ENCODE peak calls at places on chromosomes 11 and 22, in five cellular contexts. F, K, J, L and W are unnamed samples. For H3K4me1, the result is how much of the 10 kb centered on the place peaks cover.

GRCh38 chr11:12755510-12755909 is 81.3 kb downstream of the TEAD1 start:
- DNase-seq in F (no peak), K (no peak), J (no peak), L (no peak), W (no peak)

GRCh38 chr11:67646535-67647336 is 3.8 kb downstream of the ACY3 start:
- DNase-seq in F (no peak), L (no peak), K (peak), J (no peak), W (no peak)

GRCh38 chr22:25746012-25746373 is 4.0 kb downstream of the MYO18B start:
- DNase-seq in J (no peak), F (no peak), K (no peak), L (no peak), W (no peak)

GRCh38 chr11:58900479-58901420 is 38.5 kb upstream of the GLYATL1 start:
- DNase-seq in F (peak), K (no peak), J (no peak), L (no peak), W (peak)

GRCh38 chr22:36419177-36419911 is 31.6 kb upstream of the MYH9 start:
- DNase-seq in L (no peak), K (no peak), F (no peak), J (peak), W (peak)

GRCh38 chr22:27876684-27877083 is 42.4 kb downstream of the PITPNB start:
- DNase-seq in L (no peak), F (no peak), J (no peak), K (no peak), W (no peak)

GRCh38 chr22:19879651-19879995 is 24.9 kb upstream of the GNB1L start:
- DNase-seq in K (no peak), L (no peak), F (no peak), J (no peak), W (no peak)

GRCh38 chr11:119384332-119384731 is 2.8 kb upstream of the USP2 start:
- DNase-seq in J (no peak), F (no peak), K (no peak), L (no peak), W (no peak)

GRCh38 chr22:24106385-24107381 is 74.6 kb upstream of the SUSD2 start:
- DNase-seq in K (peak), J (no peak), F (peak), L (no peak), W (no peak)

DNA sequence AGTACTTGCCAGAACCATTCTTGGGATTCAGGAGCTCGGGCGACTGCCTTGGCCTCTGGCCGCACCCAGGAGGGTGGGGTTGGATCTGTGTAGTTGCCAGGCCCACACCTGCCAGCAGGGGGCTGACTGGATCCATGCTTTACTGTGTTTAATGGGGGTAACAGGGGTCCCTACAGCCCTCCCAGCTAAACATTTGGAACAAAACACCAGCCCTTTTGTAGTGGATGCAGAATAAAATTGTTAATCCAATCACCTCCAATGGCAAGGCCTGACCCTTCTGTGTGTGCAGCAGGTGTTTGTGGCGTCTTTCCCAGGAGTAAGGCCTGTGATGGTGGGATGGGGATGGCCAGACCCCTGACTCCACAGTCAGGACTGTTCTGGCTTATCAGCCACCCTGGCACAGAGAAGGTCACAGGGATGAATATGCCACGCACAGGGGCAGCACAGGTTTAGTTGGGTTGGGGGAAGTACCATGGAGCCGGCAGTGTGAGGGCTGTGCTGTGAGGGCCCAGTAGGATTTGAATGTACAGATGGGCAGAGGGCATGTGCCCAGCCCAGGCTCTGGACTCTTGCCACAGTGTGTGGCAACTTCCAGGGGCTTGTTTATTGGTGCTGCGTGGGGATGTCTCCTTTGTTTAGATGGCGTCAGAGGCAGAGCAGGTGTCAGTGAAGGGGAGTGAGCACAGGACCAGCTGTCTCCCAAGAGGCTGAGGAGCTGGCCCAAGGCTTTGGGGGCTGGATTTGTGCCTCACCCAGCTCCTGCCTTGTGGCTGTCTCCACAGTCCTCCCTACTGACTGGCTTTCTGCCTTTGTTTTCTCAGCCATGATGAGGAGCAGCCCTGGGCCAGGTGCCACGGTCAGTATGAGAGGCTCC is 22.2 kb downstream of the SUN2 start:
- DNase-seq in J (peak), F (no peak), K (peak), L (peak), W (peak)
- H3K27ac ChIP-seq in J (peak), F (peak), K (no peak), L (peak), W (peak)

DNA sequence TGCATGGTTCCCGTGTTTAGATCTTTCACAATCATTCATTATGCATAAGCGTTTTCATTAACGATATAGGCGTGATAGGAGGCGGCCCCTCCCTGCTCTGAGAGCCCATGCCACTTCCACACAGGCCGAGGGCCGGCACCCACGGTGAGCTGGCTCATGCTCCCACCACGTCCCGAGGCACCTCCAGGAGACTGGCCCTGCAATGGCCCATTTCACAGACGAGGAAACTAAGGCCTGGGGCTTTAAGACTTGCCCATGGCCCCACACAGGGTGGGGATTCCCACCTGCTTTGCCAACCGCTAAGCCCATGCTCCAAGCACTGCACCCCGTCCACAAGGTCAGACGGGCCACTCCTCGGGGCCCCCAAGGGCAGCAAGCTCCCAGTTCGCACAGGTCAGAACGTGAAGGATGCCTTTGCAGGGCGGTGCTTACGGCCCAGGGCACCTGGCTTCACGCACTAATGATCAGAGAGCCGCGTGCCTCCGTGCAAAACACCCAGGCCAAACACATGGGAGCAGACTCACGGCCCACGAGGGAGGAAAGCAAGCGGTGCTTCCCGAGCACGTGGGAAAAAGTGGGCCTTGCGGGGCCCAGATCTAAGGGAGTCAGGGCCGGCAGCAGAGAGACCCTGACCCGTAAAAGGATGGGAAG is 8.3 kb downstream of the OSBPL5 start:
- DNase-seq in F (no peak), K (peak), L (no peak), J (peak), W (no peak)
- H3K4me1 ChIP-seq in F (under half), K (under half), L (half or more), J (half or more), W (half or more)

DNA sequence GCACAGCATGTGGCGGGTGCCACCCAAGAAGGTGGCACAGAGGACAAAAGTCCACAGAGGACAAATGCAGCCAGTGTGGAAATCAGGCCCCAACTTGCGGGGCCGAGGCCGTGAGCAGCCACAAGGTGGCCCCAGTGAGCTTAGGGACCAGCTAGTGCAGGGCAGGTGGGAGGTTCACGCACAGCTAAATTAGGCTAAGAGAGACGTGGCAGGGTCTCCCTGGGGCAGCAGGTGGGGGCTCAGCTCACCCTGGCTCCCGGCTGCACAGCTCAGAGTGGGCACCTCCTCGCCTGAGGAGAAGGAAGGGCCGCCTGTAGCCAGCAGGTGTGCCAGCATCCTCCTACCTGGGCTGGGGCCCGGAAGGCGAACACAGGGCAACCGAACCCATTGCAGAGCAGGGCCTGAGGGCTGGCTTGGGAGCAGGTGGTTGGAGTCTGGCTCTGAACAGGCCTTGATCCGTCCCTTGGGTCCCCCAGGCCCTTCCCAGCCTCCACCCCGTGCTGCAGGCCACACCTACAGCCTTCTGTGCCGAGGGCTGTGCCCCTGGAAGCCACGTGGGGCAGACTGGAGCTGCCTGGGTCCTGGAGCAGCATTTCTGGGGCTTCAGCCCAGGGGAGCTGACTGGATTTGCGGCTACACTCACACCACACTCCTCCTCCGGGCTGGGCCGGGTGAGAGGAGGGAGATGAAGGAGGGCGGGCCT is 26.1 kb upstream of the CELSR1 start:
- DNase-seq in L (no peak), F (peak), J (peak), K (peak), W (peak)
- H3K4me3 ChIP-seq in L (no peak), F (peak), J (no peak), K (no peak), W (no peak)

DNA sequence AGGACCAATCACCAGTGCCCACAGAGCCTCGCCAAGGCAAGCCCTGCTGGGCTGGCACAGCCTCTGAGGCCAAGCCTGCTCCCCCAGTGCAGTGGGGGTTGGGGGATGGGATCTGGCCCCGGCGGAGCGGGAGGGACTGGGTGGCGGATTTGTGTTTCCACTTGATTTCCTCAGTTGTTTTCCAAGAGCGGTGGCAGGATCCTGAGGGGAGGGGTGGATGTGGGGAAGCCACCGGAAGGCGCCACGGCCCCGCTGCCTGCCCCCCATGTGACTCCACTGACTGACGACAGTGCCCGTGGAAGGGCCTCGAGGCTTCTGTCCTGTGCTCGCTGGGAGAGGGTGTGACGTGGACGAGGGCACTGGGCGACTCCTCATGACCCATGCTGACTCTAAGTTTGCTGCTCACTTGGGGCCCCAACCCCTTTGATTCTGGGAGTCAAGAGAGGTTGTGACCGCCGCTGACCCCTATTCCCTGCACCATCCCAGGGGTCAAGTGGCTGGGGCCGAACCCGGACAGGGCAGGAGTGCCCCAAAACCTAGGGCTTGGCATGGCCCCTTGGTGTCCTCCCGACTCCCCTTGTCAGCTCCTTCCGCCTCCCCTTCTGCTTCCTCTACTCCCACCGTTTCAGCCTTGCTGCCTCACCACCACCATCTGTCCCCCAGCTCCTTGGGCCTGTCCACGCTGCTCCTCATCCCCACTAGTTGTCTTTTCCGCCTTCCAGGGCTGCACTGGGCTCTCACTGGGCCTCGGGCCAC is 23.5 kb upstream of the PICK1 start:
- DNase-seq in J (peak), L (no peak), K (no peak), F (no peak), W (no peak)
- H3K27ac ChIP-seq in J (peak), L (peak), K (peak), F (no peak), W (no peak)

GRCh38 chr22:46115388-46115678 is 35.0 kb upstream of the PPARA start:
- DNase-seq in L (no peak), J (no peak), F (no peak), K (no peak), W (no peak)
- H3K4me1 ChIP-seq in L (half or more), J (half or more), F (under half), K (under half), W (under half)

GRCh38 chr11:35394941-35395340 is 24.4 kb downstream of the SLC1A2 start:
- DNase-seq in K (no peak), L (no peak), J (no peak), F (no peak), W (no peak)

GRCh38 chr11:35389897-35390462 is 29.4 kb downstream of the SLC1A2 start:
- DNase-seq in F (no peak), L (no peak), J (no peak), K (no peak), W (no peak)

GRCh38 chr11:35393093-35393492 is 26.3 kb downstream of the SLC1A2 start:
- DNase-seq in L (no peak), J (no peak), F (no peak), K (no peak), W (no peak)

GRCh38 chr11:35390737-35391682 is 28.3 kb downstream of the SLC1A2 start:
- DNase-seq in K (no peak), F (no peak), J (no peak), L (no peak), W (peak)

DNA sequence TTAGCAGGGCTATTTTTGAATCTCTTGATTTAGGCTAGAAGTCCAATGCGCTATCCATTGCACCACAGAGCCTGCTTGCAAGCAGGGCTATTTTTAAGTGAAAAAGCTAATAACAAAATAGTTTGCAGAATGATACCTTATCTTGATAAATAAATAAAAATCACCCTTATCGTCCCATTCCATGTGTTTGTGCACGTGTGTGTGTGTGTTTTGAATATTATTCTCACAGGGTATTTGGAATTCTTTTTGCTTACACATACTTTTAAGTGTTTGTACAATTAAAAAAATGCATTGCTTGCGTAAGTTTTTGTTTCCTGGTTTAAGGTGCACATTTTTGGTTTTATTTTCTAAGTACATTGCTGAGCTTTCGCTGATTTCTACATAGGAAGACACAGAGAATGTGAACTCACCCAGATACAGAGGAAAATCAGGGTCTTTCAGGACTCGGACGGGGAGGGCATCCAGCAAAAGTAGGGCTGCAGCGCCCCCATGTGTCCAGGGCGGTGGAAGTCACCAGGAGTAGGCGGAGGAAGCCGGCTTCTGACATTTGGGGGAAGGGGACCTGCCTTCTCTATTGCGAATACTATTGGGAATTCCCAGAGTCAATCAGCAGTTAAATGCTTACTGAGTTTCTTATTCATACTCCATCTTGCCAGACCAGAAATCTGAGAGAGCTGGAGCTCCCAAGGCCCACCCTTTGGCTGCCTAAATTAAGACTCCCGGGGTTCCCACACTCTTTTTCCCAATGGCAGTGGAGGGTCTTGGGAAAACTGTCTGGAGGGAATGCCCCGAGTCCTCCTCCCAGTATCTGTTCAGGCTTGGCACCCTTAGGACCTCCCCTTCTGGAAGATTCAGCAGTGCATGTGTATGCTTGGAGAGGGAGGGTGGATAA is 27.2 kb downstream of the SLC1A2 start:
- DNase-seq in L (peak), J (peak), K (peak), F (peak), W (peak)
- H3K4me3 ChIP-seq in L (no peak), J (no peak), K (no peak), F (no peak), W (no peak)

DNA sequence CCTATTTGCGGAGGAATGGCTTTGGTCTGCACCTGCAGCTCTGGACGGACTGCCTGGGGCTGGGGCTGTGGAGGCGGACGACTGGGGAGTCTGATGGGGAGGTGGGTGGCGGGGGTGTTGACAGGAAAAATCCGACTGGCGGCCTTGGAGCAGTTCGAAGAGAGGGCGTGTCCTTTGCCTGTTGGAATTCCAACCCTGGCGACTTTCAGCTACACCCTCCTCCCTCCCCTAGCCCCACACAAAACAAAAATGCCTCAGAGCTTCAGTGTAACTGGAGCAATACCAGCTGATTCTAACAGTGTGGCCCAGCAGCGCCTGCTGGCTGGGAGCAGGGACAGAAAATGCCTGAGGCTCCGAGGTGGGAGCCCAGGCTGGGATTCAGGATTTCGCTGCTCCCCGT is 85.4 kb downstream of the ATXN10 start:
- DNase-seq in K (no peak), L (no peak), J (peak), F (no peak), W (peak)
- H3K27ac ChIP-seq in K (no peak), L (no peak), J (peak), F (no peak), W (peak)

DNA sequence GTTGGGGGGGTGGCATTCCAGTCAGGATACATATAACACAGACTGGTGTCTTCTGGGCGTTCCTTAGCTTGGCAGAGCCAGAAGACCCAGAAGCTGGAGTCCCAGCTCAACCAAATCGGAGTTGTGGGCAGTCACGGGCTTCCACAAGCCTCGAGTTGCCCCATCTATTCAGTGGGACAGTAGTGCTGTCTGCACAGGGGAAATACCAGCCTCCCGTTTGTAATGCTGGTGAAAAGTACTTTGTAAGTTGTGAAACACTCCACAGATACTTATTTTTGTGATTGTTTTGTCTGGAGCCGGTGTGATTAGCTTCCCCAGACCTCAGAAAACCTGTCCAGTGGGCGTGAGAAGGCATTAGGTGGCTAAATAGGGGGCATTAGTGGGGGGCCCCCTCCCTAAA is 13.6 kb downstream of the DGKZ start:
- DNase-seq in F (no peak), K (no peak), J (no peak), L (no peak), W (no peak)
- H3K4me1 ChIP-seq in F (under half), K (half or more), J (under half), L (half or more), W (under half)

GRCh38 chr11:64100782-64101358 is 65.0 kb downstream of the MACROD1 start:
- DNase-seq in K (no peak), F (no peak), J (no peak), L (no peak), W (no peak)
- H3K4me3 ChIP-seq in K (no peak), F (no peak), J (no peak), L (no peak), W (no peak)